ENCODE peak calls at places on chromosomes 13 and 19, in six cellular contexts. O, E, B, Y, M and L are unnamed samples.

GRCh38 chr13:21638319-21639282 is 32.3 kb upstream of the FGF9 start:
- DNase-seq in Y (no peak), O (peak), E (no peak), B (peak), M (peak), L (peak)

GRCh38 chr13:73898276-73898675 is 235.9 kb downstream of the KLF12 start:
- DNase-seq in O (no peak), E (no peak), B (no peak), M (no peak), Y (no peak), L (no peak)

GRCh38 chr13:73729046-73729445 is 405.2 kb downstream of the KLF12 start:
- DNase-seq in E (no peak), M (no peak), B (no peak), O (no peak), Y (no peak), L (no peak)

GRCh38 chr13:112417079-112417478 is 40.9 kb downstream of the SPACA7 start:
- DNase-seq in Y (no peak), B (no peak), E (no peak), O (no peak), M (no peak), L (no peak)

GRCh38 chr13:113856716-113857065 is 7.2 kb downstream of the GAS6 start:
- DNase-seq in M (no peak), Y (no peak), E (no peak), B (no peak), O (no peak), L (no peak)

GRCh38 chr13:107743523-107743922 is 471.8 kb downstream of the LIG4 start:
- DNase-seq in O (no peak), B (no peak), E (no peak), Y (no peak), M (no peak), L (no peak)

GRCh38 chr19:8814176-8814575 is 17.9 kb downstream of the ZNF558 start:
- DNase-seq in M (no peak), O (no peak), B (no peak), Y (no peak), E (no peak), L (no peak)

GRCh38 chr19:48043675-48044258 is at the start of gene CABP5:
- DNase-seq in B (no peak), E (no peak), M (no peak), O (no peak), Y (no peak), L (no peak)

GRCh38 chr13:79060216-79060615 is 345.8 kb downstream of the RBM26 start:
- DNase-seq in Y (no peak), E (no peak), O (no peak), B (no peak), M (no peak), L (no peak)

GRCh38 chr13:111656439-111656838 is 336.0 kb downstream of the TEX29 start:
- DNase-seq in E (no peak), Y (no peak), B (no peak), O (no peak), M (no peak), L (no peak)

GRCh38 chr19:40726279-40726678 is 9.4 kb downstream of the ITPKC start:
- DNase-seq in Y (no peak), E (no peak), M (no peak), B (no peak), O (no peak), L (no peak)

GRCh38 chr13:55615080-55615479 is 1525.6 kb upstream of the PRR20A start:
- DNase-seq in O (no peak), E (no peak), Y (no peak), B (no peak), M (no peak), L (no peak)

GRCh38 chr19:3919793-3920192 is 13.1 kb upstream of the NMRK2 start:
- DNase-seq in M (no peak), Y (no peak), B (no peak), E (no peak), O (no peak), L (no peak)

GRCh38 chr13:77507931-77508776 is 27.4 kb upstream of the SCEL start:
- DNase-seq in Y (no peak), O (no peak), M (no peak), B (no peak), E (no peak), L (no peak)

GRCh38 chr19:1980782-1981181 is 34.7 kb downstream of the BTBD2 start:
- DNase-seq in Y (no peak), B (no peak), O (no peak), M (no peak), E (no peak), L (no peak)

GRCh38 chr19:11306337-11306736 is 10.4 kb downstream of the TSPAN16 start:
- DNase-seq in B (no peak), O (no peak), M (no peak), Y (no peak), E (no peak), L (no peak)

GRCh38 chr19:38977445-38978314 is 2.1 kb upstream of the FBXO17 start:
- DNase-seq in E (no peak), O (no peak), M (no peak), Y (peak), B (no peak), L (no peak)

GRCh38 chr13:98976338-98976737 is 1.5 kb downstream of the DOCK9 start:
- DNase-seq in O (no peak), B (peak), Y (no peak), M (no peak), E (no peak), L (no peak)

GRCh38 chr13:88623150-88623549 is 952.0 kb downstream of the SLITRK5 start:
- DNase-seq in E (no peak), Y (no peak), M (no peak), O (no peak), B (no peak), L (no peak)

GRCh38 chr13:110965038-110965754 is 50.3 kb upstream of the ANKRD10 start:
- DNase-seq in M (no peak), O (no peak), E (no peak), Y (no peak), B (peak), L (no peak)